ENCODE peak calls at places on chromosomes 2 and 18, in six cellular contexts. N is A549, W is GM19239, G is COR-L47, F is substantia nigra, P is GDM1. A is an unnamed sample.

GRCh38 chr2:216633616-216634316 is 546 bp downstream of the IGFBP2 start:
- DNase-seq in N (peak; percentile 48), W (no peak), G (peak; percentile 49), F (no peak), P (no peak), A (no peak)

GRCh38 chr2:3289971-3290370 is 87.6 kb downstream of the EIPR1 start:
- DNase-seq in N (no peak), W (no peak), G (no peak), F (no peak), P (no peak), A (no peak)

GRCh38 chr18:70380915-70381896 is 92.4 kb downstream of the SOCS6 start:
- DNase-seq in N (peak; percentile 44), W (no peak), G (peak; percentile 98), F (peak; percentile 82), P (no peak), A (no peak)

GRCh38 chr2:182672471-182673165 is 43.4 kb upstream of the DNAJC10 start:
- DNase-seq in N (peak; percentile 55), W (no peak), G (no peak), F (no peak), P (no peak), A (no peak)

GRCh38 chr2:164782323-164782722 is 59.3 kb downstream of the COBLL1 start:
- DNase-seq in N (no peak), W (no peak), G (no peak), F (no peak), P (no peak), A (no peak)

GRCh38 chr2:202141319-202141947 is 68.4 kb downstream of the KIAA2012 start:
- DNase-seq in N (no peak), W (no peak), G (no peak), F (no peak), P (no peak), A (no peak)

GRCh38 chr2:12045864-12046291 is 299.4 kb downstream of the LPIN1 start:
- DNase-seq in N (no peak), W (no peak), G (no peak), F (no peak), P (no peak), A (no peak)

GRCh38 chr18:40868110-40868858 is 1086.8 kb upstream of the PIK3C3 start:
- DNase-seq in N (peak; percentile 77), W (no peak), G (no peak), F (no peak), P (no peak), A (no peak)